ENCODE peak calls at places on chromosomes 3 and 15, in four cellular contexts. A, S, T and J are unnamed samples.

GRCh38 chr3:113516115-113516505 is 1.2 kb upstream of the SPICE1 start:
- DNase-seq in A (no peak), S (no peak), T (no peak), J (no peak)

GRCh38 chr3:168431436-168431835 is 335.7 kb upstream of the GOLIM4 start:
- DNase-seq in A (no peak), S (peak; percentile 20), T (no peak), J (no peak)

GRCh38 chr15:81085213-81085612 is 48.9 kb upstream of the CFAP161 start:
- DNase-seq in A (no peak), S (no peak), T (no peak), J (no peak)

GRCh38 chr3:13852638-13853009 is 27.2 kb downstream of the WNT7A start:
- DNase-seq in A (no peak), S (no peak), T (no peak), J (no peak)

GRCh38 chr3:197957775-197958103 is 2.3 kb upstream of the LMLN start:
- DNase-seq in A (no peak), S (no peak), T (no peak), J (no peak)

GRCh38 chr15:57060799-57061198 is 142.4 kb downstream of the TCF12 start:
- DNase-seq in A (no peak), S (peak; percentile 94), T (no peak), J (no peak)

GRCh38 chr3:98800401-98800800 is 37.3 kb downstream of the ST3GAL6 start:
- DNase-seq in A (no peak), S (no peak), T (no peak), J (no peak)

GRCh38 chr3:170579646-170580045 is 6.2 kb downstream of the SLC7A14 start:
- DNase-seq in A (no peak), S (no peak), T (no peak), J (no peak)

GRCh38 chr3:17894434-17895060 is 152.1 kb upstream of the TBC1D5 start:
- DNase-seq in A (no peak), S (peak; percentile 64), T (peak; percentile 36), J (no peak)

GRCh38 chr3:160981217-160981938 is 123.8 kb downstream of the B3GALNT1 start:
- DNase-seq in A (no peak), S (peak; percentile 11), T (no peak), J (peak; percentile 48)

GRCh38 chr3:125079675-125080045 is 23.9 kb upstream of the HEG1 start:
- DNase-seq in A (no peak), S (peak; percentile 50), T (no peak), J (no peak)

GRCh38 chr3:195180490-195181106 is 90.4 kb downstream of the XXYLT1 start:
- DNase-seq in A (no peak), S (no peak), T (no peak), J (peak; percentile 60)

GRCh38 chr3:58680896-58681525 is 14.4 kb upstream of the FAM3D start:
- DNase-seq in A (no peak), S (no peak), T (no peak), J (no peak)

GRCh38 chr15:40421246-40422157 is 15.9 kb downstream of the IVD start:
- DNase-seq in A (no peak), S (peak; percentile 44), T (peak; percentile 82), J (peak; percentile 65)

GRCh38 chr3:153789380-153789779 is 331.8 kb upstream of the ARHGEF26 start:
- DNase-seq in A (no peak), S (no peak), T (no peak), J (no peak)

GRCh38 chr3:171347017-171347979 is 112.9 kb downstream of the TNIK start:
- DNase-seq in A (no peak), S (peak; percentile 80), T (no peak), J (no peak)

GRCh38 chr3:195005759-195006555 is 265.0 kb downstream of the XXYLT1 start:
- DNase-seq in A (no peak), S (no peak), T (no peak), J (peak; percentile 50)

GRCh38 chr3:156677120-156677479 is 2.7 kb downstream of the TIPARP start:
- DNase-seq in A (no peak), S (no peak), T (no peak), J (no peak)

GRCh38 chr3:42763023-42763422 is 10.0 kb downstream of the CCDC13 start:
- DNase-seq in A (no peak), S (peak; percentile 57), T (no peak), J (no peak)

DNA sequence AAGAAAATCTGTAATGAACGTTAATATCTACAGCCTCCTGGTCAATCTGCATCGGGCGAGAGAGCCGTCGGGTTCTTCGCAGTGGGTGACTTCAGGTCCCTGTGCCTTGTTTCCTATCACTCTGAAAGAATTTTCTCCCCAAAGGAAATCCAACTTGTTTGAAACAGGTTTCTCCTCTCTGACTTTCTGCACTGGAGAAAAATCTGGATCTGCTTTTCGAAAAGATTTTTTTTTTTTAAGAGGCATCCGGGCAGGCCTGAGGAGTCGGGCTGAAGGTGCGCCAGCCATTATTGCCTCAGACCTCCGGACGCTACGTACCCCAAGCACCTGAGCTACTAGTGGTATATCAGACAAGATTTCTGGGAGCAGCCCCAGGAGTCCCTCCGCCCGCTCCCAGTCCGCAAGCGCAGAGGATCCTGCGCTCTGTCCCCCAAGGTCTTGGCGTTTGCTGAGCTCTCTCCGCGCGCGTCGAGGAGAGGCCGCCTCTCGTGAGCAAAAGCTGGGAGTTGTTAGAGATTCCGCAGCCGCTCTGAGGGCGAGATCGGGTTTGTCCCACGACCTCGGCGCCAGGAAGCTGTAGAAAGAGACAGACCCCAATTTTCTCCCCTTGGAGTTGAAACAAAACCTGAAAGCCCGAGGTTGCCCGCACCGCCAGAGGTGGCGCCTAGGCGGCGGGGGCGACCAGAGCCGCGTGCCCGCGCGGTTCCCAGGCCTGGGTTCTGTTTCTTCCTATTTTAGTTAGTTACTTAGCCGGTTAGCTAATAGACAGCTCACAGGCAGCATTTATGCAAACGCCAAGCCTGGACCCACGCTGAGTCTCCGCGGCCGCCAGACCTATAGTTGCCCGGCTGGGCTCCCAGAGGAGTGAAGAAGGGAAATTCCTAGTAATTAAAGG is 72.4 kb upstream of the POLG start:
- DNase-seq in A (no peak), S (no peak), T (no peak), J (no peak)
- TF ChIP-seq CTCF in A (no peak), S (no peak), T (no peak), J (no peak)

DNA sequence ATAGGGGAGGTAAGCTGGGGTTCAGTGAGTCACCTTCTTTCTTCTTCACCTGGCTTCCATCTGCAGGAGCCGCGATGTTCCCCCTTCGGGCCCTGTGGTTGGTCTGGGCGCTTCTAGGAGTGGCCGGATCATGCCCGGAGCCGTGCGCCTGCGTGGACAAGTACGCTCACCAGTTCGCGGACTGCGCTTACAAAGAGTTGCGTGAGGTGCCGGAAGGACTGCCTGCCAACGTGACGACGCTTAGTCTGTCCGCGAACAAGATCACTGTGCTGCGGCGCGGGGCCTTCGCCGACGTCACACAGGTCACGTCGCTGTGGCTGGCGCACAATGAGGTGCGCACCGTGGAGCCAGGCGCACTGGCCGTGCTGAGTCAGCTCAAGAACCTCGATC is 2.3 kb downstream of the ISLR2 start:
- DNase-seq in A (no peak), S (peak; percentile 39), T (no peak), J (no peak)
- H3K4me1 ChIP-seq in A (peaks cover 88% of the 10 kb centered on the region), S (no peaks in the 10 kb centered on the region), T (peaks cover 84% of the 10 kb centered on the region), J (peaks cover 69% of the 10 kb centered on the region)

GRCh38 chr15:94877833-94878232 is 646.5 kb downstream of the MCTP2 start:
- DNase-seq in A (no peak), S (no peak), T (no peak), J (no peak)

DNA sequence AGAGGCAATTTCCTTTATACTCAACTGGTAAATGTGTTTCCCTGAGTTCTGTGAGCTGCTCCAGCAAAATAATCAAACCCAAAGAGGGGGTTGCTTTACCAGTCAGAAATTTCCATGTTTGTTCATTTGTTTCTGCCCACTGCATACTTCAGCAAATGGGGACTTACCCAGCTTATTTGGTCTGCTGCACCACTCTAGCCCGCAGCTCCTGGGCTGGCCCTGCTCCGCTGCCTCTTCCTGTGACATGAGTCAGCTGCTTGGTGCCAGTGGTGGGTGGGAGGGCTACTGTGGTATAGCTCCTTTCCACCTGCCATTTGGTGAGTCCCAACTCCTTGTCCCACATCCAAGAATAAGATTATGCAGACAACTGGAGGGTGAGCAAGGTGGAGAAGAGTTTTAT is 644.2 kb downstream of the MCTP2 start:
- DNase-seq in A (no peak), S (no peak), T (no peak), J (no peak)
- H3K4me3 ChIP-seq in A (no peak overlapping the region), S (no peak overlapping the region), T (no peak overlapping the region), J (no peak overlapping the region)

GRCh38 chr3:141399200-141399599 is 30.9 kb downstream of the ZBTB38 start:
- DNase-seq in A (no peak), S (peak; percentile 40), T (no peak), J (no peak)

GRCh38 chr3:141399979-141400971 is 32.0 kb downstream of the ZBTB38 start:
- DNase-seq in A (no peak), S (no peak), T (no peak), J (no peak)

GRCh38 chr3:141401584-141402475 is 33.5 kb downstream of the ZBTB38 start:
- DNase-seq in A (no peak), S (peak; percentile 43), T (peak; percentile 53), J (peak; percentile 38)

GRCh38 chr3:141402476-141403171 is 34.3 kb downstream of the ZBTB38 start:
- DNase-seq in A (no peak), S (peak; percentile 63), T (peak; percentile 67), J (peak; percentile 89)

GRCh38 chr3:141401095-141401494 is 32.8 kb downstream of the ZBTB38 start:
- DNase-seq in A (no peak), S (no peak), T (no peak), J (no peak)
- TF ChIP-seq CTCF in A (no peak), S (no peak), T (no peak), J (no peak)

DNA sequence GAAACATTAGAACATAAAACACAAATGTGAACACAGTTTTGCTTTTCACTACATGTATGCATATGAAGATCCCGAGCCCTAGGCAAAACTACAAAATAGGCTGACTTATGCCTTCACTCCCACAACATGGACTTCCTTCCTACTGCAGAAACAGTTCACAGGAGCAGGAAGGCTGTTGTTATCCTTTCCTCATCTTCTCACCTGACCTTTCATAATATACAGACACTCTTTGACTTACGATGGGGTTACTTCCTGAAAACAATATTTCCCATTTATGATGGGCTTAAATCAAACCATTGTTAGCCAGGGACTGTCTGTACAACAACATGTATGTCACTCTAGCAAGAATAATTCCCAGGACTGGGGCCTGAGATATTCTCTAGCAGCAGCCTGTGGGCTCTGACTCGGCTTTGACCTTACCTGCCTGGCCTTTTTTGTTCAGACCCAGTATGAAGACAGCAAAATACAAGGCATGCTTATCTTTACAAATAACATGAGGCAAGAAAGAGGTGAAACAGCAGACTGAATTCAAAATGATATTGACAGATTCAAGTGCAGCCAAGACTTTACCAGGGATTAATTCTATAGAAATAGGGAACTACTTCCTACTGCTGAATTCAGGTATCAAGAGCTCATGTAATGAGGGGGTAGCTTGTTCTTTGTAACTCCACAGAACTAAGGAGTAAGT is 51.8 kb upstream of the PLXND1 start:
- DNase-seq in A (no peak), S (no peak), T (no peak), J (no peak)
- H3K4me1 ChIP-seq in A (peaks cover 37% of the 10 kb centered on the region), S (peaks cover 6% of the 10 kb centered on the region), T (peaks cover 41% of the 10 kb centered on the region), J (no peaks in the 10 kb centered on the region)

GRCh38 chr15:74449066-74449465 is 11.9 kb downstream of the UBL7 start:
- DNase-seq in A (no peak), S (no peak), T (no peak), J (no peak)
- H3K4me3 ChIP-seq in A (no peak overlapping the region), S (no peak overlapping the region), T (no peak overlapping the region), J (no peak overlapping the region)

DNA sequence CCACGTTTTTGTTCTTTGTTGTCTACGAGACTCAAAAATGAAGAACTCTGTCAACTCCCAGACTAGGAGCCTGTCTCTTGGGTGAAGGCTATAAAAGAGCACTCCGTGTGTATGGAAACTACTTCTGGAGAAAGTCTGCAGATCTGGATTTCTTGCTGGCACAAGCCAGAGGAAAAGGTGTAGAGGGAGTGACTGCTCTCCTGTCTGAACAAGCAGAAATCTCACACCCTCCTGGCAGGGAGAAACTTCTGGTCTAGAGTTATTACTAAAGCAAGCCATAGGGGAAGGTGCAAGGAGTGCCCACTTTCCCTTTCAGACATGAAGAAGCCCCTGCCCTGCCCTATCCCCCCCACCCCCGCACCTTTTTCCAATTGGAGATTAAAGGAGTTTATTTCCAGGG is 9.5 kb downstream of the PLAAT1 start:
- DNase-seq in A (no peak), S (no peak), T (no peak), J (no peak)
- TF ChIP-seq CTCF in A (no peak), S (no peak), T (no peak), J (no peak)

GRCh38 chr3:46104706-46105105 is 77.4 kb upstream of the XCR1 start:
- DNase-seq in A (no peak), S (no peak), T (no peak), J (no peak)
- H3K4me1 ChIP-seq in A (peaks cover 30% of the 10 kb centered on the region), S (peaks cover 14% of the 10 kb centered on the region), T (peaks cover 9% of the 10 kb centered on the region), J (no peaks in the 10 kb centered on the region)